ENCODE peak calls at places on chromosomes 7 and 10, in seven cellular contexts. N, B, Y, L, I, S and R are unnamed samples.

GRCh38 chr10:15461353-15462108 is 90.4 kb upstream of the FAM171A1 start:
- DNase-seq in N (peak), B (no peak), Y (peak), L (no peak), I (no peak), S (no peak), R (no peak)

GRCh38 chr7:98617051-98617959 is at the start of gene NPTX2:
- DNase-seq in N (peak), B (no peak), Y (no peak), L (peak), I (no peak), S (peak), R (no peak)

GRCh38 chr7:47782022-47782421 is 166.2 kb downstream of the PKD1L1 start:
- DNase-seq in N (no peak), B (no peak), Y (no peak), L (no peak), I (no peak), S (no peak), R (no peak)

GRCh38 chr7:122597277-122597676 is 101.6 kb downstream of the RNF133 start:
- DNase-seq in N (no peak), B (no peak), Y (no peak), L (no peak), I (no peak), S (no peak), R (no peak)

GRCh38 chr10:19699299-19699698 is 116.9 kb upstream of the PLXDC2 start:
- DNase-seq in N (no peak), B (no peak), Y (no peak), L (no peak), I (no peak), S (no peak), R (no peak)

GRCh38 chr7:31437466-31437865 is 76.4 kb upstream of the ITPRID1 start:
- DNase-seq in N (no peak), B (no peak), Y (no peak), L (no peak), I (no peak), S (no peak), R (no peak)

GRCh38 chr7:27199820-27200760 is at the start of gene HOXA13:
- DNase-seq in N (peak), B (no peak), Y (no peak), L (peak), I (no peak), S (no peak), R (no peak)

GRCh38 chr7:18257711-18258110 is 230.1 kb upstream of the PRPS1L1 start:
- DNase-seq in N (no peak), B (no peak), Y (peak), L (no peak), I (no peak), S (no peak), R (no peak)

GRCh38 chr10:131729938-131730660 is 170.7 kb upstream of the PPP2R2D start:
- DNase-seq in N (no peak), B (no peak), Y (no peak), L (no peak), I (no peak), S (no peak), R (no peak)

GRCh38 chr10:33241351-33241750 is 93.1 kb downstream of the NRP1 start:
- DNase-seq in N (no peak), B (no peak), Y (no peak), L (no peak), I (no peak), S (no peak), R (no peak)

GRCh38 chr7:125253454-125254182 is 324.0 kb upstream of the POT1 start:
- DNase-seq in N (no peak), B (no peak), Y (no peak), L (no peak), I (no peak), S (no peak), R (no peak)